ENCODE peak calls at places on chromosomes 13 and 19, in five cellular contexts. G is SK-N-SH; U is hepatocyte; P is mesendoderm; T is CD8-positive, alpha-beta T cell. W is an unnamed sample.

GRCh38 chr19:39796000-39796498 is 17.4 kb downstream of the LEUTX start:
- DNase-seq in G (no peak), U (no peak), P (no peak), T (no peak), W (peak; percentile 51)

GRCh38 chr13:20134732-20135131 is 26.1 kb downstream of the GJA3 start:
- DNase-seq in G (no peak), U (no peak), P (no peak), T (no peak), W (no peak)

GRCh38 chr19:49884760-49885159 is 7.3 kb downstream of the TBC1D17 start:
- DNase-seq in G (no peak), U (no peak), P (no peak), T (no peak), W (no peak)

GRCh38 chr19:6540918-6541689 is 10.3 kb downstream of the TNFSF9 start:
- DNase-seq in G (no peak), U (no peak), P (no peak), T (no peak), W (no peak)

GRCh38 chr13:20566424-20566916 is 487 bp upstream of the IFT88 start:
- DNase-seq in G (no peak), U (peak; percentile 90), P (peak; percentile 90), T (no peak), W (no peak)

GRCh38 chr13:113852536-113853517 is 11.0 kb downstream of the GAS6 start:
- DNase-seq in G (no peak), U (no peak), P (no peak), T (no peak), W (peak; percentile 19)

GRCh38 chr19:52963229-52963760 is 614 bp upstream of the ZNF816 start:
- DNase-seq in G (peak; percentile 53), U (peak; percentile 44), P (no peak), T (no peak), W (peak; percentile 39)

GRCh38 chr19:50493171-50493570 is 16.5 kb upstream of the GARIN5A start:
- DNase-seq in G (no peak), U (no peak), P (no peak), T (no peak), W (no peak)

GRCh38 chr19:21434516-21434915 is 37.6 kb downstream of the ZNF493 start:
- DNase-seq in G (no peak), U (no peak), P (no peak), T (no peak), W (no peak)

GRCh38 chr13:105410602-105411001 is 1124.9 kb downstream of the EFNB2 start:
- DNase-seq in G (peak; percentile 3), U (peak; percentile 50), P (peak; percentile 67), T (no peak), W (peak; percentile 71)

GRCh38 chr19:29528350-29528945 is 2.7 kb downstream of the VSTM2B start:
- DNase-seq in G (peak; percentile 94), U (peak; percentile 88), P (peak; percentile 91), T (peak; percentile 51), W (peak; percentile 87)

GRCh38 chr19:1744133-1744665 is 9.1 kb upstream of the ONECUT3 start:
- DNase-seq in G (no peak), U (no peak), P (no peak), T (no peak), W (no peak)
- H3K27me3 ChIP-seq in G (peaks cover 70% of the 10 kb centered on the region), U (peaks cover 42% of the 10 kb centered on the region), P (peaks cover 34% of the 10 kb centered on the region), T (peaks cover 30% of the 10 kb centered on the region), W (peaks cover 35% of the 10 kb centered on the region)

GRCh38 chr19:1757468-1758230 is 4.3 kb downstream of the ONECUT3 start:
- DNase-seq in G (no peak), U (no peak), P (no peak), T (no peak), W (no peak)

GRCh38 chr19:1756705-1757445 is 3.6 kb downstream of the ONECUT3 start:
- DNase-seq in G (no peak), U (no peak), P (no peak), T (no peak), W (no peak)

GRCh38 chr19:1755467-1756155 is 2.3 kb downstream of the ONECUT3 start:
- DNase-seq in G (no peak), U (no peak), P (no peak), T (no peak), W (no peak)

GRCh38 chr19:1754651-1755466 is 1.6 kb downstream of the ONECUT3 start:
- DNase-seq in G (no peak), U (no peak), P (no peak), T (no peak), W (no peak)

DNA sequence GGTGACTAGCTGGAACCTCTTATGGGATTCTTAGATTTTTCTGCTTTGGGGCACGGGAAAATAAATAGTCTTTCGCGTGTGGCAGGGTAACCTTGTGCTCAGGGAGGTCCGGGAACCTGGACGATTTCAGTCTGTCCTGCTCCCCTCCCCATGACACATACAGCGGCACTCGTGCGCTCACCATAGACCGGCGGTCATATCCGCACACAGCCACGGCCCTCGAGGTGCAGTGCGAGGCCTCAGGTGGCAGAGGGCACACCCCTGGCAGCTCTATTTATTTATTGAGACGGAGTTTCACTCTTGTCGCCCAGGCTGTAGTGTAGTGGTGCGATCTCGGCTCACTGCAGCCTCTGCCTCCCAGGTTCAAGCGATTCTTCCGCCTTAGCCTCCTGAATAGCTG is 3.0 kb downstream of the ONECUT3 start:
- DNase-seq in G (no peak), U (no peak), P (no peak), T (no peak), W (no peak)
- H3K27me3 ChIP-seq in G (peaks cover 86% of the 10 kb centered on the region), U (peaks cover 86% of the 10 kb centered on the region), P (peaks cover 88% of the 10 kb centered on the region), T (peaks cover 46% of the 10 kb centered on the region), W (peaks cover 90% of the 10 kb centered on the region)

DNA sequence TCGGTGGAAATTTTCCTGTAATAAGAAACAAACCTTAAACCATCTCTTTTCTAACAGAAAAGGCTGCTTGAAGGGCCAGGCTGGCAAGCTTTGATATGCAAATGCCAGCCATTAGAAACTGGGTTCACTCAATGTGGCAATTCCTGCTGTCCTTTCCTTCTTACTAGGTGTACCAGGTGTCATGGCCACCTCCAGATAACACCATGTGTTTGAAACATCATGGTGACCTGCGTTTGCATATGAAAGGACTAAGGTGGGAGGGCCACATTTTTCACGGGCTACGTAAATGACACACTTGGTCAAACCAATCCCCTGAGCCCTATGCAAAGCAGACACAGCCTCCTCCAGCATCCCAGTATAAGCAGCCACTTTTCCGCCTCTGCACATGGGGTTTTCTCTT is 789.1 kb upstream of the SLITRK5 start:
- DNase-seq in G (no peak), U (no peak), P (peak; percentile 95), T (no peak), W (peak; percentile 88)
- H3K27me3 ChIP-seq in G (no peaks in the 10 kb centered on the region), U (no peaks in the 10 kb centered on the region), P (no peaks in the 10 kb centered on the region), T (no peaks in the 10 kb centered on the region), W (peaks cover 7% of the 10 kb centered on the region)

GRCh38 chr13:59835569-59835968 is 328.2 kb downstream of the DIAPH3 start:
- DNase-seq in G (no peak), U (no peak), P (no peak), T (no peak), W (no peak)
- H3K27me3 ChIP-seq in G (no peaks in the 10 kb centered on the region), U (no peaks in the 10 kb centered on the region), P (no peaks in the 10 kb centered on the region), T (no peaks in the 10 kb centered on the region), W (no peaks in the 10 kb centered on the region)

DNA sequence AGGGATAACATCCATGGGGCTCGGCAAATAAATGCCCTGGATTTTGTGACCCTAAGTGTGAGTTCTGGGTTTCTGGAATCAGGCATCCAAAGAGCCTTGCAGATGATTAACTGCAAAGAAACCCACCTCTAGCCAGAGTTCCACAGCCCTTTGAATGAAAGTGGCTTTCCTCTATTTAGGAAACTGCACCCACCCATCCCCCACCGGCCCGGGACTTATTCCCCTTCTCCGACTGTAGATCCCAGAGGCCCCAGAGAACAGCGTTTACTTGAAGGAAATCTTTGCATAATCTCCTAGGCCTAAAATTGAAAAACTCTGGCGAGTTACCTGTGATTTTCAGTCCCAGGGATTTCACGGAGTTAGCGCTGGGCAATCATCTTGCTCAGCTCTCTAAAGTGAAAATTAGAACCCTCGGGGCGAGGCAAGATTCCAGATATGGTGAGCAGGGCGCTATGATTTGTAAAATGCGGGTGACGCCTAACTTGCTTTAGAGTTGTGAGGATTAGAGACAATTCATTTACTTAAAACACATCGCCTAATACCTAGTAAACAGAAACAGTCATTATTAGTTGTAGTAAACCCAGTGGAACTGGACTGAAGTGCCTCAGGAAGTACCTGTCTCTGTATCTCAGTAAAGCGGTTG is 9.4 kb downstream of the URAD start:
- DNase-seq in G (no peak), U (no peak), P (no peak), T (no peak), W (no peak)
- H3K27me3 ChIP-seq in G (peaks cover 97% of the 10 kb centered on the region), U (peaks cover 93% of the 10 kb centered on the region), P (peaks cover 80% of the 10 kb centered on the region), T (peaks cover 24% of the 10 kb centered on the region), W (peaks cover 98% of the 10 kb centered on the region)

W was measured in H9.